ENCODE peak calls at places on chromosomes 6 and 20, in eight cellular contexts. E, G, S, N, V, Y, B and J are unnamed samples.
A peak's percentile ranks its signal among the peaks of the same experiment; 100 is the strongest.

GRCh38 chr20:40657526-40657925 is 31.5 kb downstream of the MAFB start:
- DNase-seq in E (no peak), G (no peak), S (peak; percentile 51), N (peak; percentile 30), V (no peak), Y (no peak), B (no peak), J (no peak)

GRCh38 chr20:38392356-38392755 is 42.8 kb downstream of the SNHG17 start:
- DNase-seq in E (no peak), G (no peak), S (no peak), N (no peak), V (no peak), Y (no peak), B (no peak), J (no peak)

GRCh38 chr20:3716195-3716834 is 3.9 kb upstream of the SIGLEC1 start:
- DNase-seq in E (peak; percentile 43), G (peak; percentile 80), S (peak; percentile 67), N (peak; percentile 41), V (no peak), Y (no peak), B (no peak), J (no peak)

GRCh38 chr6:113102761-113103160 is 754.4 kb upstream of the MARCKS start:
- DNase-seq in E (no peak), G (no peak), S (peak; percentile 58), N (no peak), V (no peak), Y (no peak), B (no peak), J (no peak)

GRCh38 chr6:19268117-19268516 is 569.1 kb upstream of the ID4 start:
- DNase-seq in E (no peak), G (no peak), S (no peak), N (no peak), V (no peak), Y (no peak), B (no peak), J (no peak)

GRCh38 chr6:5653801-5654200 is 352.9 kb downstream of the NRN1 start:
- DNase-seq in E (no peak), G (no peak), S (no peak), N (no peak), V (no peak), Y (no peak), B (no peak), J (no peak)

GRCh38 chr20:2759603-2760360 is 40.6 kb downstream of the CPXM1 start:
- DNase-seq in E (no peak), G (peak; percentile 44), S (no peak), N (no peak), V (no peak), Y (no peak), B (no peak), J (no peak)

GRCh38 chr6:71510057-71510713 is 221.6 kb downstream of the OGFRL1 start:
- DNase-seq in E (no peak), G (peak; percentile 73), S (peak; percentile 85), N (peak; percentile 80), V (peak; percentile 26), Y (peak; percentile 58), B (no peak), J (no peak)

GRCh38 chr20:9981834-9982233 is 53.0 kb upstream of the ANKEF1 start:
- DNase-seq in E (no peak), G (no peak), S (peak; percentile 6), N (no peak), V (no peak), Y (peak; percentile 11), B (no peak), J (no peak)

GRCh38 chr6:35318845-35319220 is 21.2 kb downstream of the DEF6 start:
- DNase-seq in E (no peak), G (peak; percentile 50), S (no peak), N (no peak), V (no peak), Y (no peak), B (no peak), J (no peak)

GRCh38 chr20:53949319-53949839 is 121.0 kb downstream of the BCAS1 start:
- DNase-seq in E (no peak), G (peak; percentile 94), S (peak; percentile 85), N (peak; percentile 94), V (no peak), Y (peak; percentile 85), B (peak; percentile 58), J (peak; percentile 92)

GRCh38 chr20:17797163-17797562 is 97.4 kb downstream of the BANF2 start:
- DNase-seq in E (no peak), G (no peak), S (no peak), N (no peak), V (no peak), Y (no peak), B (no peak), J (no peak)

GRCh38 chr6:155498370-155498769 is 42.7 kb upstream of the NOX3 start:
- DNase-seq in E (no peak), G (no peak), S (peak; percentile 59), N (no peak), V (no peak), Y (no peak), B (no peak), J (no peak)

GRCh38 chr6:169959129-169960002 is 207.9 kb downstream of the ERMARD start:
- DNase-seq in E (peak; percentile 18), G (peak; percentile 73), S (no peak), N (no peak), V (peak; percentile 33), Y (no peak), B (no peak), J (peak; percentile 91)

GRCh38 chr6:36766649-36766945 is 69.0 kb downstream of the RAB44 start:
- DNase-seq in E (no peak), G (peak; percentile 47), S (no peak), N (no peak), V (no peak), Y (no peak), B (no peak), J (no peak)

GRCh38 chr6:85461806-85462185 is 11.9 kb downstream of the NT5E start:
- DNase-seq in E (no peak), G (no peak), S (no peak), N (no peak), V (no peak), Y (no peak), B (no peak), J (no peak)
- H3K4me3 ChIP-seq in E (no peak overlapping the region), G (no peak overlapping the region), S (no peak overlapping the region), N (no peak overlapping the region), V (no peak overlapping the region), Y (no peak overlapping the region), B (no peak overlapping the region), J (no peak overlapping the region)

GRCh38 chr6:29631209-29631810 is 1.7 kb downstream of the GABBR1 start:
- DNase-seq in E (peak; percentile 15), G (peak; percentile 61), S (peak; percentile 18), N (no peak), V (no peak), Y (no peak), B (no peak), J (no peak)
- H3K4me3 ChIP-seq in E (no peak overlapping the region), G (no peak overlapping the region), S (peak overlapping the region; percentile 80), N (no peak overlapping the region), V (no peak overlapping the region), Y (peak overlapping the region; percentile 69), B (no peak overlapping the region), J (peak overlapping the region; percentile 26)

GRCh38 chr6:27238010-27238983 is 9.2 kb upstream of the PRSS16 start:
- DNase-seq in E (no peak), G (peak; percentile 70), S (peak; percentile 42), N (no peak), V (no peak), Y (no peak), B (no peak), J (no peak)

GRCh38 chr6:27239258-27239657 is 8.2 kb upstream of the PRSS16 start:
- DNase-seq in E (no peak), G (peak; percentile 35), S (no peak), N (no peak), V (no peak), Y (no peak), B (no peak), J (no peak)

GRCh38 chr6:27230758-27231111 is 16.8 kb upstream of the PRSS16 start:
- DNase-seq in E (no peak), G (no peak), S (no peak), N (no peak), V (no peak), Y (no peak), B (no peak), J (no peak)

GRCh38 chr6:27237089-27237723 is 10.3 kb upstream of the PRSS16 start:
- DNase-seq in E (no peak), G (peak; percentile 80), S (peak; percentile 71), N (peak; percentile 50), V (peak; percentile 37), Y (no peak), B (no peak), J (no peak)

DNA sequence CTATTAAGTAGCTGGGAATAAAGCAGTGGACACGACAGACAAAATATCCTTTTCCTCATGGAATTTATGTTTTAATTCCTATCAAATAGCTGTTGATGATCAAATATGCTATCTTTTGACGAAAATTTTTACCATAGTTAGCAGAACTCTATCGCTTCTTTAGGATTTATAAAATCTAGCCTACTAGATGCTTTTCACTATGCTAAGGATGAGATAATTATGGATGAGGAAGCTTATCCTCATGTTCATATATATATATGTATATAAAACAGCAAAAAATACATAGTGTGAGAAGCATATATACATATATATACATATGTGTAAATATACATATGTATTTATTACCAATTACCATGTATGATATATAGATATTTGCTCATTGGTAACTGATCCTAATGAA is 12.9 kb upstream of the PRSS16 start:
- DNase-seq in E (no peak), G (peak; percentile 52), S (no peak), N (no peak), V (no peak), Y (no peak), B (no peak), J (no peak)
- H3K4me3 ChIP-seq in E (no peak overlapping the region), G (no peak overlapping the region), S (no peak overlapping the region), N (no peak overlapping the region), V (no peak overlapping the region), Y (no peak overlapping the region), B (no peak overlapping the region), J (no peak overlapping the region)

GRCh38 chr6:108565893-108566292 is 5.2 kb downstream of the FOXO3 start:
- DNase-seq in E (peak; percentile 46), G (no peak), S (peak; percentile 95), N (peak; percentile 94), V (peak; percentile 44), Y (peak; percentile 67), B (no peak), J (no peak)

GRCh38 chr6:108565091-108565766 is 4.5 kb downstream of the FOXO3 start:
- DNase-seq in E (no peak), G (no peak), S (peak; percentile 14), N (no peak), V (no peak), Y (no peak), B (no peak), J (no peak)

GRCh38 chr6:108562503-108562993 is 1.8 kb downstream of the FOXO3 start:
- DNase-seq in E (peak; percentile 73), G (peak; percentile 95), S (peak; percentile 90), N (peak; percentile 67), V (peak; percentile 84), Y (no peak), B (no peak), J (peak; percentile 95)

GRCh38 chr6:108563292-108563691 is 2.6 kb downstream of the FOXO3 start:
- DNase-seq in E (no peak), G (no peak), S (peak; percentile 14), N (no peak), V (no peak), Y (no peak), B (no peak), J (no peak)

DNA sequence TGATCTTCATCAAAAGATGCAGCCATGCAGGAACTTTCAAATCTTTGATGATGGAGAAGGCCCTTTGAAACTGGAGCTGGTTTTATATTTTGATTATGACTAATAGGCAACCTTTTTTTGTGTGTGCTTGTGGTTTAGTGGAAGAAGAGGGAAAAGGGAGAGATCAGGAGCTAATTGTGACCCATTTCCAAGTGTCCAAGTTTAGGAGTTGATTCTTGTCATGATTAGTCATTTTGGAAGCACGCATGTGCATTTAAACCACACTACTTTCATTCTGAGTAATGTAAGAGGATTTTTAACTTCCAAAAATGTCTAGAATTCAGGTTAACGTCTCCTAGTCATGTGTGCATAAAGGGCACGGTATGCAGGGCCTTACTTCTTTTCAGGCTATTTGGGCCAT is 3.5 kb downstream of the FOXO3 start:
- DNase-seq in E (no peak), G (peak; percentile 95), S (peak; percentile 95), N (peak; percentile 98), V (no peak), Y (peak; percentile 92), B (no peak), J (no peak)
- H3K4me3 ChIP-seq in E (peak overlapping the region; percentile 81), G (peak overlapping the region; percentile 38), S (peak overlapping the region; percentile 85), N (no peak overlapping the region), V (no peak overlapping the region), Y (peak overlapping the region; percentile 91), B (peak overlapping the region; percentile 49), J (peak overlapping the region; percentile 85)